ENCODE peak calls at places on chromosomes 2 and 18, in eight cellular contexts. One of them, this sample, is unnamed.

GRCh38 chr2:12928197-12928596 is 211.5 kb downstream of the TRIB2 start:
- DNase-seq in Peyer's patch: no peak
- DNase-seq in WTC11: no peak
- DNase-seq in tibial nerve: no peak
- DNase-seq in GM12865: no peak
- DNase-seq in AG10803: peak
- DNase-seq in breast epithelium: no peak
- DNase-seq in tibial artery: no peak
- DNase-seq in this sample: no peak

GRCh38 chr18:45687617-45688016 is 36.4 kb upstream of the SLC14A1 start:
- DNase-seq in Peyer's patch: peak
- DNase-seq in WTC11: no peak
- DNase-seq in tibial nerve: no peak
- DNase-seq in GM12865: peak
- DNase-seq in AG10803: no peak
- DNase-seq in breast epithelium: no peak
- DNase-seq in tibial artery: no peak
- DNase-seq in this sample: peak

GRCh38 chr18:3703732-3704176 is 253.8 kb downstream of the TGIF1 start:
- DNase-seq in Peyer's patch: peak
- DNase-seq in WTC11: peak
- DNase-seq in tibial nerve: peak
- DNase-seq in GM12865: peak
- DNase-seq in AG10803: peak
- DNase-seq in breast epithelium: no peak
- DNase-seq in tibial artery: peak
- DNase-seq in this sample: peak

GRCh38 chr2:203579131-203579643 is 44.1 kb upstream of the RAPH1 start:
- DNase-seq in Peyer's patch: peak
- DNase-seq in WTC11: no peak
- DNase-seq in tibial nerve: no peak
- DNase-seq in GM12865: peak
- DNase-seq in AG10803: peak
- DNase-seq in breast epithelium: peak
- DNase-seq in tibial artery: no peak
- DNase-seq in this sample: peak

GRCh38 chr2:72759755-72760154 is 66.1 kb downstream of the EXOC6B start:
- DNase-seq in Peyer's patch: no peak
- DNase-seq in WTC11: no peak
- DNase-seq in tibial nerve: no peak
- DNase-seq in GM12865: no peak
- DNase-seq in AG10803: no peak
- DNase-seq in breast epithelium: no peak
- DNase-seq in tibial artery: no peak
- DNase-seq in this sample: no peak

GRCh38 chr2:136727973-136728699 is 37.2 kb upstream of the THSD7B start:
- DNase-seq in Peyer's patch: no peak
- DNase-seq in WTC11: no peak
- DNase-seq in tibial nerve: no peak
- DNase-seq in GM12865: no peak
- DNase-seq in AG10803: no peak
- DNase-seq in breast epithelium: no peak
- DNase-seq in tibial artery: no peak
- DNase-seq in this sample: no peak

GRCh38 chr2:21356076-21356856 is 232.5 kb downstream of the TDRD15 start:
- DNase-seq in Peyer's patch: no peak
- DNase-seq in WTC11: no peak
- DNase-seq in tibial nerve: no peak
- DNase-seq in GM12865: no peak
- DNase-seq in AG10803: no peak
- DNase-seq in breast epithelium: no peak
- DNase-seq in tibial artery: no peak
- DNase-seq in this sample: no peak

GRCh38 chr2:127217470-127218325 is 2.4 kb downstream of the CYP27C1 start:
- DNase-seq in Peyer's patch: no peak
- DNase-seq in WTC11: no peak
- DNase-seq in tibial nerve: no peak
- DNase-seq in GM12865: no peak
- DNase-seq in AG10803: no peak
- DNase-seq in breast epithelium: no peak
- DNase-seq in tibial artery: no peak
- DNase-seq in this sample: peak

GRCh38 chr2:73984922-73985317 is 210 bp downstream of the TET3 start:
- DNase-seq in Peyer's patch: peak
- DNase-seq in WTC11: peak
- DNase-seq in tibial nerve: no peak
- DNase-seq in GM12865: no peak
- DNase-seq in AG10803: no peak
- DNase-seq in breast epithelium: peak
- DNase-seq in tibial artery: no peak
- DNase-seq in this sample: peak

GRCh38 chr2:174524525-174524924 is 37.7 kb upstream of the GPR155 start:
- DNase-seq in Peyer's patch: no peak
- DNase-seq in WTC11: no peak
- DNase-seq in tibial nerve: peak
- DNase-seq in GM12865: no peak
- DNase-seq in AG10803: no peak
- DNase-seq in breast epithelium: no peak
- DNase-seq in tibial artery: no peak
- DNase-seq in this sample: no peak

GRCh38 chr2:174518397-174518796 is 31.6 kb upstream of the GPR155 start:
- DNase-seq in Peyer's patch: no peak
- DNase-seq in WTC11: no peak
- DNase-seq in tibial nerve: no peak
- DNase-seq in GM12865: no peak
- DNase-seq in AG10803: no peak
- DNase-seq in breast epithelium: no peak
- DNase-seq in tibial artery: no peak
- DNase-seq in this sample: no peak

GRCh38 chr2:174527959-174528358 is 41.1 kb upstream of the GPR155 start:
- DNase-seq in Peyer's patch: no peak
- DNase-seq in WTC11: no peak
- DNase-seq in tibial nerve: no peak
- DNase-seq in GM12865: no peak
- DNase-seq in AG10803: no peak
- DNase-seq in breast epithelium: no peak
- DNase-seq in tibial artery: no peak
- DNase-seq in this sample: no peak

GRCh38 chr2:174527101-174527721 is 40.4 kb upstream of the GPR155 start:
- DNase-seq in Peyer's patch: no peak
- DNase-seq in WTC11: no peak
- DNase-seq in tibial nerve: no peak
- DNase-seq in GM12865: no peak
- DNase-seq in AG10803: no peak
- DNase-seq in breast epithelium: no peak
- DNase-seq in tibial artery: no peak
- DNase-seq in this sample: no peak

DNA sequence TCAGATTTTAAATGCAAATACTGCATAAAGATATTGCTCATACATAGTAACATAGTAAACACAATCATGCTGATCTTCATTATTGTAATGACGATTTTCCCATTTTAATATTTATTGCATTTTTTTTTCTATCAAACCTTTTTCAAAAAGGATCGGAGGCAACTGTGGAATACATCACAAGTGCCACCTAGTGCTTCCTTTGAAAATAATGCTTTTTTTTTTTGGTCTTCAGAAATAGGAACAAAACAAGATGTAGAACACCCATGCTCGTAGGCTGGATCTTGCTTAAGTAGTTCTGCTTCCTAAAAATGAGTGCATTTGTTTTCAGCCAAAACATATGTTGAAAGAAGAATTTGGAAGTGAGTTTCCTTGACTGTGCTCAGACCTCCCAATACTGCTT is 35.7 kb upstream of the GPR155 start:
- DNase-seq in Peyer's patch: no peak
- DNase-seq in WTC11: no peak
- DNase-seq in tibial nerve: no peak
- DNase-seq in GM12865: peak
- DNase-seq in AG10803: peak
- DNase-seq in breast epithelium: no peak
- DNase-seq in tibial artery: no peak
- DNase-seq in this sample: no peak
- TF ChIP-seq CTCF in Peyer's patch: peak
- TF ChIP-seq CTCF in WTC11: no peak
- TF ChIP-seq CTCF in tibial nerve: no peak
- TF ChIP-seq CTCF in GM12865: peak
- TF ChIP-seq CTCF in AG10803: peak
- TF ChIP-seq CTCF in breast epithelium: no peak
- TF ChIP-seq CTCF in tibial artery: peak
- TF ChIP-seq CTCF in this sample: no peak

DNA sequence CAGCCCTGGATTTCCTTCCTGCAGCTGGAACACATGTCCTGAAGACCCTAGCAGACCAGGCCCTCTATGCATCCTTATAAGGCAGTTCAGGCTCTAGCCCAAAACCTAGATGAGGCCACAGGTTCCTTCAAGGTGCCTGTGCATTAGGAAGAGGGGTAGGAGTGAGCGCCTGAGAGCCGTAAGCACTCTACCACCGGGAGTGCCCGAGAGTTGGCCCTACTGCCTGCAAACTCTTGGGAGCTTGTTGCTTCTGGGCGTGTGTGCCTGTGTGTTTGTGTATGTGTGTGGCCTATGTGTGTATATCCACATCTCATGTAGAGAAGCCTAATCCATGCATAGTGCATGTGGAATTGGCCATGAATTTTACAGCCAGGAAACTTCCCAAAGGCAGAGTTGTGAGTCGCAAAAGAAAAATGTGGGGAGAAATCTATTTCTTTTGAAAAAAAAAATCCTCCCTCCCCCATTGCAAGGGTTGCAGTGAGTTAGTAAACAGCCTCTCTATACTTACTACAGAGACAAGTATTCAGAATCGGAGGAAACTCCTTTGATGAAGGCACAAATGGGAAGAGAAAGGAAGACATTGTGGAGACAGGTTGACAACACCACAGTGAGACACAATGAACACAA is 96.8 kb downstream of the ADD2 start:
- DNase-seq in Peyer's patch: no peak
- DNase-seq in WTC11: no peak
- DNase-seq in tibial nerve: no peak
- DNase-seq in GM12865: no peak
- DNase-seq in AG10803: peak
- DNase-seq in breast epithelium: no peak
- DNase-seq in tibial artery: no peak
- DNase-seq in this sample: no peak
- TF ChIP-seq CTCF in Peyer's patch: no peak
- TF ChIP-seq CTCF in WTC11: no peak
- TF ChIP-seq CTCF in tibial nerve: no peak
- TF ChIP-seq CTCF in GM12865: no peak
- TF ChIP-seq CTCF in AG10803: no peak
- TF ChIP-seq CTCF in breast epithelium: no peak
- TF ChIP-seq CTCF in tibial artery: no peak
- TF ChIP-seq CTCF in this sample: no peak

DNA sequence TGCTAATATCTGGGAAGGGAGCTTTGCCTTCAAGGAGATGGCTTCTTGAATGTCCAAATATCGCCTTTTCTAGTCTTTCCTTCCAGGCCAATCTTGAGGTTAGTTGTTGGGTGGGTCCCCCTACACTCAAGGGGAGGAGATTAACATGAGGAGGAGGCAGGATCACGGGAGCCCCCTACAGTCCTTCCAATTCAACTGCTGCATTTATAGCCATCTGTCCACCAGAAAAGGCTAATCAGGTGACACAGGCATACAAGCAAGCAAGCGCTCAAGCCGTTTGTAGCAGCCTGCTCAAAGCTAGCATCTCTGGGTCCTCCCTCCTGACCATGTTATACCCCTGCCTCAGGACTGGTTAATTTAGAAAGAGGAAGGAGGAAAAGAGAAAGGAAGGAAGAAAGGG is 87.6 kb downstream of the MRPS9 start:
- DNase-seq in Peyer's patch: no peak
- DNase-seq in WTC11: peak
- DNase-seq in tibial nerve: no peak
- DNase-seq in GM12865: no peak
- DNase-seq in AG10803: no peak
- DNase-seq in breast epithelium: no peak
- DNase-seq in tibial artery: no peak
- DNase-seq in this sample: no peak
- TF ChIP-seq CTCF in Peyer's patch: no peak
- TF ChIP-seq CTCF in WTC11: no peak
- TF ChIP-seq CTCF in tibial nerve: no peak
- TF ChIP-seq CTCF in GM12865: no peak
- TF ChIP-seq CTCF in AG10803: no peak
- TF ChIP-seq CTCF in breast epithelium: no peak
- TF ChIP-seq CTCF in tibial artery: no peak
- TF ChIP-seq CTCF in this sample: no peak

GRCh38 chr2:197398913-197399312 is 35.9 kb downstream of the SF3B1 start:
- DNase-seq in Peyer's patch: no peak
- DNase-seq in WTC11: no peak
- DNase-seq in tibial nerve: no peak
- DNase-seq in GM12865: no peak
- DNase-seq in AG10803: no peak
- DNase-seq in breast epithelium: no peak
- DNase-seq in tibial artery: no peak
- DNase-seq in this sample: no peak
- TF ChIP-seq CTCF in Peyer's patch: no peak
- TF ChIP-seq CTCF in WTC11: no peak
- TF ChIP-seq CTCF in tibial nerve: no peak
- TF ChIP-seq CTCF in GM12865: no peak
- TF ChIP-seq CTCF in AG10803: no peak
- TF ChIP-seq CTCF in breast epithelium: no peak
- TF ChIP-seq CTCF in tibial artery: no peak
- TF ChIP-seq CTCF in this sample: no peak

DNA sequence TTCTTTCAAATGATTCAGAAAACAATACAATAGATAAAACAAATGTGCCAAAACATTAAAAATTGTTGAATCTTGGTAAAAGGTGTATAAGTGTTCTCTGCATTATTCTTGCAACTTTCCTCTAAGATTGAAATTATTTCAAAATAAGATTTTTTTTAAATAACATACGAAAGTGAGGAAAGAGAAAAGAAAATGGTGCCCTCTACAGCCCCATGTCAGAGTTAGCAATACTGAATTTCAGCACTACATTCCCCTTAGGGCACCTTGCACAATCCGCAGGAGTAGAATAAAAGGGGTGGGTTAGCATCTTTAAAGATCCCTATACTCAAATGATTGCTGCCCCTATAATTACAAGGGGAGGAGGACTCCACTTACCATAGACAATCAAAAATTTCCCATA is 433.7 kb downstream of the BCL11A start:
- DNase-seq in Peyer's patch: no peak
- DNase-seq in WTC11: no peak
- DNase-seq in tibial nerve: no peak
- DNase-seq in GM12865: no peak
- DNase-seq in AG10803: no peak
- DNase-seq in breast epithelium: no peak
- DNase-seq in tibial artery: no peak
- DNase-seq in this sample: no peak
- TF ChIP-seq CTCF in Peyer's patch: peak
- TF ChIP-seq CTCF in WTC11: no peak
- TF ChIP-seq CTCF in tibial nerve: no peak
- TF ChIP-seq CTCF in GM12865: no peak
- TF ChIP-seq CTCF in AG10803: no peak
- TF ChIP-seq CTCF in breast epithelium: no peak
- TF ChIP-seq CTCF in tibial artery: no peak
- TF ChIP-seq CTCF in this sample: no peak

This sample was measured in GM10248.